ENCODE peak calls at places on chromosomes 4 and X, in eight cellular contexts. R, T, S, H, C, J, Z and B are unnamed samples.

GRCh38 chrX:6021316-6022091 is 207.2 kb downstream of the NLGN4X start:
- DNase-seq in Z (no peak), H (no peak), J (no peak), T (peak; percentile 2), C (no peak), S (peak; percentile 69), R (no peak), B (no peak)

GRCh38 chr4:145739840-145740239 is 59.9 kb downstream of the C4orf51 start:
- DNase-seq in T (no peak), R (no peak), J (no peak), Z (no peak), H (no peak), S (no peak), C (no peak), B (no peak)

GRCh38 chr4:25223770-25224375 is 10.0 kb upstream of the PI4K2B start:
- DNase-seq in H (peak; percentile 21), S (peak; percentile 68), R (peak; percentile 57), Z (no peak), C (no peak), T (no peak), J (no peak), B (no peak)

GRCh38 chrX:97672138-97672537 is 788.4 kb downstream of the RPA4 start:
- DNase-seq in C (no peak), Z (no peak), J (no peak), H (no peak), T (no peak), S (no peak), R (no peak), B (no peak)

GRCh38 chrX:32408389-32408788 is 803.0 kb downstream of the DMD start:
- DNase-seq in Z (no peak), J (no peak), S (peak; percentile 24), H (no peak), R (no peak), C (no peak), T (no peak), B (no peak)

GRCh38 chr4:182434720-182435119 is 191.5 kb downstream of the TENM3 start:
- DNase-seq in T (no peak), C (no peak), Z (no peak), J (no peak), H (no peak), S (no peak), R (no peak), B (no peak)

GRCh38 chrX:153063315-153063714 is 7.0 kb downstream of the PNMA3 start:
- DNase-seq in C (no peak), R (no peak), T (peak; percentile 79), H (no peak), S (no peak), J (no peak), Z (no peak), B (peak; percentile 1)

GRCh38 chr4:14165253-14165942 is 537.9 kb upstream of the BOD1L1 start:
- DNase-seq in Z (no peak), S (no peak), R (no peak), J (peak; percentile 82), T (no peak), H (no peak), C (no peak), B (no peak)

GRCh38 chr4:81096566-81096965 is 66.1 kb downstream of the BMP3 start:
- DNase-seq in Z (no peak), R (no peak), T (no peak), S (no peak), C (no peak), H (no peak), J (no peak), B (no peak)

GRCh38 chr4:97073194-97073593 is 1070.1 kb downstream of the STPG2 start:
- DNase-seq in J (no peak), T (no peak), S (no peak), Z (no peak), R (no peak), H (no peak), C (no peak), B (no peak)

GRCh38 chr4:71380721-71381120 is 41.9 kb downstream of the SLC4A4 start:
- DNase-seq in C (no peak), Z (no peak), R (no peak), T (no peak), H (no peak), J (no peak), S (no peak), B (no peak)

GRCh38 chrX:115373308-115373707 is 83.8 kb downstream of the LUZP4 start:
- DNase-seq in Z (no peak), J (no peak), S (peak; percentile 1), R (no peak), H (no peak), T (no peak), C (no peak), B (no peak)

GRCh38 chrX:73728518-73729023 is 165.6 kb downstream of the CHIC1 start:
- DNase-seq in H (no peak), J (no peak), T (no peak), R (no peak), S (no peak), Z (no peak), C (no peak), B (no peak)

GRCh38 chrX:40107291-40108083 is 9.7 kb upstream of the BCOR start:
- DNase-seq in S (peak; percentile 44), J (no peak), H (peak; percentile 40), Z (no peak), T (no peak), R (peak; percentile 77), C (no peak), B (no peak)

GRCh38 chr4:8472689-8473197 is 32.2 kb downstream of the TRMT44 start:
- DNase-seq in Z (no peak), T (no peak), R (no peak), C (no peak), H (no peak), J (no peak), S (no peak), B (no peak)

GRCh38 chrX:103356023-103356798 is at the start of gene TCEAL9:
- DNase-seq in H (peak; percentile 79), T (peak; percentile 51), R (peak; percentile 29), C (peak; percentile 14), J (no peak), Z (no peak), S (peak; percentile 60), B (no peak)

GRCh38 chr4:8167815-8168214 is 9.2 kb upstream of the ABLIM2 start:
- DNase-seq in S (no peak), T (no peak), Z (no peak), H (no peak), C (no peak), J (no peak), R (no peak), B (no peak)

GRCh38 chr4:112284662-112285411 is 867 bp downstream of the TIFA start:
- DNase-seq in J (no peak), H (peak; percentile 69), R (no peak), T (no peak), C (peak; percentile 29), Z (no peak), S (no peak), B (no peak)

GRCh38 chrX:21770631-21771321 is 12.9 kb upstream of the SMPX start:
- DNase-seq in T (peak; percentile 58), R (peak; percentile 45), S (peak; percentile 13), H (no peak), J (no peak), C (no peak), Z (no peak), B (no peak)

GRCh38 chr4:132334081-132334480 is 815.0 kb upstream of the PCDH10 start:
- DNase-seq in Z (no peak), H (no peak), J (no peak), R (no peak), T (no peak), C (no peak), S (no peak), B (no peak)

GRCh38 chrX:149365061-149365460 is 140.0 kb downstream of the IDS start:
- DNase-seq in T (peak; percentile 2), J (no peak), R (no peak), H (no peak), S (no peak), C (no peak), Z (no peak), B (no peak)

GRCh38 chr4:55444822-55445221 is 49.1 kb downstream of the TMEM165 start:
- DNase-seq in H (peak; percentile 31), J (no peak), Z (no peak), T (peak; percentile 7), C (no peak), S (no peak), R (peak; percentile 13), B (no peak)

GRCh38 chr4:149999485-150000074 is 78.7 kb upstream of the DCLK2 start:
- DNase-seq in S (peak; percentile 54), J (no peak), H (peak; percentile 70), Z (no peak), C (no peak), T (peak; percentile 32), R (peak; percentile 60), B (no peak)

GRCh38 chrX:7052541-7052940 is 95.0 kb upstream of the STS start:
- DNase-seq in C (no peak), Z (no peak), J (no peak), T (no peak), R (no peak), S (no peak), H (no peak), B (no peak)
- H3K4me3 ChIP-seq in C (no peak overlapping the region), Z (no peak overlapping the region), J (no peak overlapping the region), T (no peak overlapping the region), R (no peak overlapping the region), S (no peak overlapping the region), H (no peak overlapping the region), B (no peak overlapping the region)

DNA sequence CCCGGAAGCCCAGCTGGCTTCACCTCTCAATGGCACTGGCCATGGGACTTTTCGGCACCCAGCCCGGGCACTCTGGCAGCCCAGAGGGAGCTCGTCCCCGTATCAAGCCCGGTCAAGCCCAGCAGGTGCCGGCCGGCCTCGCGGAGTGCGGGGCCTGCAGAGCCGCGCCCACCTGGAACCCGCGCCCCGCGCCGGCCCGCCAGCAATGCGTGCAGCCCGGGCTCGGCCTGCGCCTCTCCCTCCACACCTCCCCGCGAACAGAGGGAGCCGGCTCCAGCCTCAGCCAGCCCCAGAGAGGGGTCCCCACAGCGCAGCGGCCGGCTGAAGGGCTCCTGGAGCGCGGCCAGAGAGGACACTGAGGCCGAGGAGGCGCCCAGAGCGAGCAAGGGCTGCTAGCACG is 133.6 kb upstream of the FRG1 start:
- DNase-seq in R (no peak), Z (no peak), H (no peak), S (no peak), T (no peak), C (no peak), J (no peak), B (no peak)
- TF ChIP-seq EZH2 in R (no peak), Z (no peak), H (no peak), S (no peak), T (no peak), C (no peak), J (no peak), B (no peak)

DNA sequence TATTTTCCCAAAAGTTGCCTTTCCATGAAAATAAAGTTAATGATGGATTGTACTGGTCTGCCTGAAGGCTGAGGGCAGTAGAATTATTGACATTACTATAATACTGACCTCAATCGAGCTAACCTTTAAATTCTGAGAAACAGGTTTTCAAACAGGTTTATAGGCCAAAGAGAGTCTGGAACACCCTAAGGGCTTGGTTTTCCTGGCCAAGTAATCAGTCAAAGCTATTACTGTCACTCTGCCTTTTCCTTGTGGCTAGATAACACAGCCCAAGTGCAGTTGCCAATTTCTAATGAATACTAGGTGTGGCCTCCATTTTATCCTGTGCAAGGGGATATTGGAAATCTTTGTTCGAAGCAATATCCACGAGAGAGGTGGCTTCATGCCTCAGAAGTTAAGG is 75.2 kb downstream of the INTS12 start:
- DNase-seq in H (no peak), C (no peak), Z (no peak), J (no peak), S (no peak), R (no peak), T (no peak), B (no peak)
- TF ChIP-seq POLR2AphosphoS5 in H (no peak), C (no peak), Z (no peak), J (no peak), S (no peak), R (no peak), T (no peak), B (no peak)

GRCh38 chrX:134418317-134419113 is 41.5 kb upstream of the HPRT1 start:
- DNase-seq in H (no peak), R (no peak), S (no peak), Z (no peak), C (no peak), T (peak; percentile 3), J (no peak), B (no peak)
- H3K4me3 ChIP-seq in H (no peak overlapping the region), R (no peak overlapping the region), S (no peak overlapping the region), Z (no peak overlapping the region), C (no peak overlapping the region), T (no peak overlapping the region), J (no peak overlapping the region), B (no peak overlapping the region)